ENCODE peak calls at places on chromosomes 3 and 15, in nine cellular contexts. One of them, this sample, is unnamed.

GRCh38 chr3:136659253-136659652 is 92.9 kb downstream of the STAG1 start:
- DNase-seq in AG04449: peak
- DNase-seq in omental fat pad: no peak
- DNase-seq in glutamatergic neuron: peak
- DNase-seq in smooth muscle cell of the brain vasculature: no peak
- DNase-seq in breast epithelium: no peak
- DNase-seq in SHP77: no peak
- DNase-seq in NCI-H510A treated with DMSO at 0.1 percent for 48 hours: no peak
- DNase-seq in GM23248: peak
- DNase-seq in this sample: no peak

GRCh38 chr3:134306334-134306733 is 55.7 kb upstream of the RYK start:
- DNase-seq in AG04449: no peak
- DNase-seq in SHP77: no peak
- DNase-seq in NCI-H510A treated with DMSO at 0.1 percent for 48 hours: no peak
- DNase-seq in omental fat pad: no peak
- DNase-seq in breast epithelium: no peak
- DNase-seq in GM23248: no peak
- DNase-seq in smooth muscle cell of the brain vasculature: no peak
- DNase-seq in glutamatergic neuron: no peak
- DNase-seq in this sample: no peak

GRCh38 chr15:76135516-76135915 is 75.7 kb downstream of the TMEM266 start:
- DNase-seq in glutamatergic neuron: no peak
- DNase-seq in breast epithelium: no peak
- DNase-seq in omental fat pad: no peak
- DNase-seq in SHP77: no peak
- DNase-seq in NCI-H510A treated with DMSO at 0.1 percent for 48 hours: no peak
- DNase-seq in GM23248: no peak
- DNase-seq in smooth muscle cell of the brain vasculature: no peak
- DNase-seq in AG04449: no peak
- DNase-seq in this sample: no peak

GRCh38 chr3:197297020-197297419 is 1.4 kb downstream of the DLG1 start:
- DNase-seq in GM23248: peak
- DNase-seq in omental fat pad: no peak
- DNase-seq in smooth muscle cell of the brain vasculature: no peak
- DNase-seq in SHP77: no peak
- DNase-seq in AG04449: no peak
- DNase-seq in breast epithelium: no peak
- DNase-seq in NCI-H510A treated with DMSO at 0.1 percent for 48 hours: peak
- DNase-seq in glutamatergic neuron: no peak
- DNase-seq in this sample: no peak

GRCh38 chr3:8386221-8386620 is 115.4 kb upstream of the LMCD1 start:
- DNase-seq in glutamatergic neuron: no peak
- DNase-seq in AG04449: no peak
- DNase-seq in SHP77: no peak
- DNase-seq in GM23248: peak
- DNase-seq in smooth muscle cell of the brain vasculature: no peak
- DNase-seq in omental fat pad: no peak
- DNase-seq in breast epithelium: no peak
- DNase-seq in NCI-H510A treated with DMSO at 0.1 percent for 48 hours: no peak
- DNase-seq in this sample: no peak

GRCh38 chr15:73955851-73956250 is 29.6 kb downstream of the LOXL1 start:
- DNase-seq in AG04449: no peak
- DNase-seq in GM23248: no peak
- DNase-seq in smooth muscle cell of the brain vasculature: no peak
- DNase-seq in breast epithelium: peak
- DNase-seq in SHP77: no peak
- DNase-seq in NCI-H510A treated with DMSO at 0.1 percent for 48 hours: no peak
- DNase-seq in glutamatergic neuron: no peak
- DNase-seq in omental fat pad: no peak
- DNase-seq in this sample: peak

GRCh38 chr15:88193415-88193814 is 63.1 kb downstream of the NTRK3 start:
- DNase-seq in GM23248: no peak
- DNase-seq in glutamatergic neuron: no peak
- DNase-seq in omental fat pad: no peak
- DNase-seq in smooth muscle cell of the brain vasculature: no peak
- DNase-seq in NCI-H510A treated with DMSO at 0.1 percent for 48 hours: no peak
- DNase-seq in AG04449: no peak
- DNase-seq in SHP77: no peak
- DNase-seq in breast epithelium: no peak
- DNase-seq in this sample: no peak

GRCh38 chr15:57375827-57376694 is at the start of gene CGNL1:
- DNase-seq in glutamatergic neuron: peak
- DNase-seq in breast epithelium: no peak
- DNase-seq in NCI-H510A treated with DMSO at 0.1 percent for 48 hours: no peak
- DNase-seq in AG04449: no peak
- DNase-seq in GM23248: peak
- DNase-seq in omental fat pad: no peak
- DNase-seq in smooth muscle cell of the brain vasculature: no peak
- DNase-seq in SHP77: peak
- DNase-seq in this sample: no peak

GRCh38 chr3:159619341-159619885 is 369.2 kb upstream of the IL12A start:
- DNase-seq in GM23248: peak
- DNase-seq in NCI-H510A treated with DMSO at 0.1 percent for 48 hours: no peak
- DNase-seq in breast epithelium: no peak
- DNase-seq in omental fat pad: no peak
- DNase-seq in glutamatergic neuron: no peak
- DNase-seq in SHP77: no peak
- DNase-seq in smooth muscle cell of the brain vasculature: peak
- DNase-seq in AG04449: no peak
- DNase-seq in this sample: no peak

GRCh38 chr3:40243056-40243455 is 66.5 kb upstream of the EIF1B start:
- DNase-seq in omental fat pad: no peak
- DNase-seq in SHP77: no peak
- DNase-seq in NCI-H510A treated with DMSO at 0.1 percent for 48 hours: no peak
- DNase-seq in glutamatergic neuron: no peak
- DNase-seq in breast epithelium: no peak
- DNase-seq in smooth muscle cell of the brain vasculature: no peak
- DNase-seq in AG04449: no peak
- DNase-seq in GM23248: no peak
- DNase-seq in this sample: no peak

GRCh38 chr3:81622395-81622794 is 139.1 kb downstream of the GBE1 start:
- DNase-seq in smooth muscle cell of the brain vasculature: no peak
- DNase-seq in NCI-H510A treated with DMSO at 0.1 percent for 48 hours: no peak
- DNase-seq in glutamatergic neuron: no peak
- DNase-seq in SHP77: no peak
- DNase-seq in GM23248: peak
- DNase-seq in omental fat pad: no peak
- DNase-seq in AG04449: peak
- DNase-seq in breast epithelium: no peak
- DNase-seq in this sample: no peak

GRCh38 chr3:146037697-146038096 is 123.3 kb downstream of the PLOD2 start:
- DNase-seq in breast epithelium: no peak
- DNase-seq in SHP77: no peak
- DNase-seq in glutamatergic neuron: no peak
- DNase-seq in NCI-H510A treated with DMSO at 0.1 percent for 48 hours: no peak
- DNase-seq in AG04449: no peak
- DNase-seq in omental fat pad: no peak
- DNase-seq in GM23248: peak
- DNase-seq in smooth muscle cell of the brain vasculature: no peak
- DNase-seq in this sample: no peak

GRCh38 chr15:55721554-55722185 is 21.3 kb downstream of the PRTG start:
- DNase-seq in breast epithelium: no peak
- DNase-seq in NCI-H510A treated with DMSO at 0.1 percent for 48 hours: no peak
- DNase-seq in SHP77: no peak
- DNase-seq in glutamatergic neuron: no peak
- DNase-seq in smooth muscle cell of the brain vasculature: no peak
- DNase-seq in omental fat pad: no peak
- DNase-seq in GM23248: no peak
- DNase-seq in AG04449: no peak
- DNase-seq in this sample: no peak

GRCh38 chr3:30934208-30934550 is 39.7 kb upstream of the GADL1 start:
- DNase-seq in omental fat pad: no peak
- DNase-seq in SHP77: peak
- DNase-seq in breast epithelium: no peak
- DNase-seq in smooth muscle cell of the brain vasculature: peak
- DNase-seq in NCI-H510A treated with DMSO at 0.1 percent for 48 hours: peak
- DNase-seq in glutamatergic neuron: no peak
- DNase-seq in GM23248: peak
- DNase-seq in AG04449: no peak
- DNase-seq in this sample: no peak